ENCODE peak calls at places on chromosomes 16 and 17, in ten cellular contexts. V, H, J, F, S, N, L, Z, Y and A are unnamed samples. For H3K9me3, the result is how much of the 10 kb centered on the place peaks cover.

GRCh38 chr16:12362482-12363458 is 386.2 kb downstream of the SNX29 start:
- DNase-seq in V (no peak), H (no peak), J (no peak), F (no peak), S (no peak), N (no peak), L (peak), Z (peak), Y (no peak), A (no peak)

GRCh38 chr16:1279945-1280589 is 24.2 kb downstream of the TPSD1 start:
- DNase-seq in V (no peak), H (no peak), J (no peak), F (no peak), S (no peak), N (no peak), L (no peak), Z (no peak), Y (no peak), A (no peak)

GRCh38 chr16:67198238-67198734 is 645 bp upstream of the ELMO3 start:
- DNase-seq in V (no peak), H (peak), J (peak), F (no peak), S (no peak), N (peak), L (no peak), Z (no peak), Y (peak), A (no peak)

GRCh38 chr17:1438593-1439083 is 17.4 kb downstream of the CRK start:
- DNase-seq in V (peak), H (peak), J (no peak), F (no peak), S (no peak), N (no peak), L (no peak), Z (no peak), Y (no peak), A (no peak)

GRCh38 chr16:85613609-85614337 is 651 bp downstream of the GSE1 start:
- DNase-seq in V (peak), H (peak), J (peak), F (no peak), S (no peak), N (peak), L (peak), Z (peak), Y (peak), A (no peak)

GRCh38 chr17:34305606-34306005 is 13.6 kb upstream of the CCL8 start:
- DNase-seq in V (no peak), H (no peak), J (no peak), F (no peak), S (no peak), N (no peak), L (no peak), Z (no peak), Y (no peak), A (no peak)

GRCh38 chr17:40547079-40547784 is 18.0 kb downstream of the CCR7 start:
- DNase-seq in V (no peak), H (no peak), J (peak), F (peak), S (no peak), N (no peak), L (peak), Z (peak), Y (no peak), A (no peak)

GRCh38 chr17:8326591-8327583 is 12.8 kb upstream of the ODF4 start:
- DNase-seq in V (no peak), H (no peak), J (peak), F (no peak), S (no peak), N (no peak), L (no peak), Z (peak), Y (peak), A (no peak)

GRCh38 chr17:4118095-4118743 is 24.6 kb downstream of the ZZEF1 start:
- DNase-seq in V (no peak), H (no peak), J (no peak), F (no peak), S (no peak), N (no peak), L (no peak), Z (no peak), Y (no peak), A (no peak)

GRCh38 chr16:54930034-54930938 is at the start of gene IRX5:
- DNase-seq in V (peak), H (peak), J (peak), F (no peak), S (peak), N (peak), L (peak), Z (peak), Y (peak), A (peak)

GRCh38 chr16:54447606-54448440 is 161.2 kb upstream of the IRX3 start:
- DNase-seq in V (peak), H (peak), J (no peak), F (no peak), S (no peak), N (no peak), L (no peak), Z (no peak), Y (no peak), A (no peak)

GRCh38 chr16:17070882-17071592 is 399.7 kb downstream of the XYLT1 start:
- DNase-seq in V (no peak), H (peak), J (peak), F (peak), S (peak), N (peak), L (no peak), Z (peak), Y (peak), A (peak)

GRCh38 chr16:73066927-73067670 is 19.2 kb upstream of the ZFHX3 start:
- DNase-seq in V (no peak), H (no peak), J (no peak), F (no peak), S (no peak), N (no peak), L (peak), Z (no peak), Y (no peak), A (no peak)

GRCh38 chr16:75172578-75172977 is 24.3 kb downstream of the ZFP1 start:
- DNase-seq in V (no peak), H (no peak), J (no peak), F (no peak), S (no peak), N (no peak), L (no peak), Z (no peak), Y (no peak), A (no peak)

GRCh38 chr17:57861737-57862409 is 12.0 kb upstream of the MRPS23 start:
- DNase-seq in V (peak), H (peak), J (peak), F (no peak), S (no peak), N (peak), L (peak), Z (peak), Y (peak), A (no peak)

GRCh38 chr16:11328172-11329079 is 16.8 kb upstream of the RMI2 start:
- DNase-seq in V (peak), H (peak), J (peak), F (peak), S (peak), N (peak), L (no peak), Z (peak), Y (no peak), A (peak)

GRCh38 chr17:10757067-10757466 is 27.2 kb upstream of the TMEM220 start:
- DNase-seq in V (no peak), H (peak), J (peak), F (no peak), S (no peak), N (no peak), L (no peak), Z (no peak), Y (peak), A (no peak)

GRCh38 chr17:15885770-15886169 is 59.2 kb upstream of the ADORA2B start:
- DNase-seq in V (no peak), H (no peak), J (no peak), F (no peak), S (no peak), N (no peak), L (no peak), Z (no peak), Y (no peak), A (no peak)

GRCh38 chr17:63399856-63400255 is 46.2 kb downstream of the CYB561 start:
- DNase-seq in V (peak), H (no peak), J (peak), F (no peak), S (no peak), N (peak), L (peak), Z (peak), Y (no peak), A (no peak)

GRCh38 chr16:48365601-48366164 is 19.5 kb downstream of the SIAH1 start:
- DNase-seq in V (peak), H (peak), J (peak), F (peak), S (peak), N (peak), L (peak), Z (peak), Y (peak), A (peak)

GRCh38 chr16:29825145-29826044 is 5.1 kb downstream of the MVP start:
- DNase-seq in V (peak), H (peak), J (no peak), F (no peak), S (no peak), N (peak), L (no peak), Z (peak), Y (peak), A (no peak)

GRCh38 chr17:35022536-35023063 is 40.9 kb downstream of the RFFL start:
- DNase-seq in V (peak), H (peak), J (peak), F (peak), S (no peak), N (no peak), L (peak), Z (peak), Y (peak), A (peak)

GRCh38 chr16:30829130-30830071 is 42.4 kb upstream of the ZNF629 start:
- DNase-seq in V (no peak), H (peak), J (peak), F (no peak), S (no peak), N (no peak), L (peak), Z (no peak), Y (no peak), A (no peak)

GRCh38 chr17:9859781-9860180 is 34.1 kb downstream of the GLP2R start:
- DNase-seq in V (no peak), H (no peak), J (no peak), F (no peak), S (no peak), N (no peak), L (no peak), Z (no peak), Y (no peak), A (no peak)

GRCh38 chr16:11603331-11603750 is 16.6 kb upstream of the LITAF start:
- DNase-seq in V (peak), H (no peak), J (no peak), F (no peak), S (no peak), N (peak), L (no peak), Z (peak), Y (no peak), A (no peak)

GRCh38 chr16:75868636-75869389 is 142.5 kb upstream of the CPHXL start:
- DNase-seq in V (no peak), H (no peak), J (no peak), F (no peak), S (no peak), N (no peak), L (no peak), Z (no peak), Y (no peak), A (no peak)

GRCh38 chr17:38916771-38917170 is 8.6 kb upstream of the LASP1NB start:
- DNase-seq in V (no peak), H (no peak), J (peak), F (no peak), S (no peak), N (no peak), L (peak), Z (no peak), Y (peak), A (no peak)

GRCh38 chr16:87924937-87925670 is 11.2 kb downstream of the CA5A start:
- DNase-seq in V (no peak), H (no peak), J (peak), F (no peak), S (no peak), N (no peak), L (no peak), Z (no peak), Y (peak), A (no peak)

GRCh38 chr16:85332175-85332574 is 219.9 kb upstream of the CIBAR2 start:
- DNase-seq in V (no peak), H (no peak), J (no peak), F (no peak), S (no peak), N (no peak), L (no peak), Z (no peak), Y (no peak), A (no peak)

GRCh38 chr16:83116274-83116892 is 489.6 kb downstream of the CDH13 start:
- DNase-seq in V (peak), H (no peak), J (no peak), F (no peak), S (no peak), N (no peak), L (no peak), Z (no peak), Y (no peak), A (no peak)

GRCh38 chr17:45316271-45317112 is at the start of gene MAP3K14:
- DNase-seq in V (peak), H (peak), J (peak), F (peak), S (no peak), N (peak), L (peak), Z (peak), Y (peak), A (peak)

GRCh38 chr17:78601577-78602190 is 24.5 kb upstream of the DNAH17 start:
- DNase-seq in V (no peak), H (peak), J (no peak), F (no peak), S (no peak), N (no peak), L (no peak), Z (no peak), Y (no peak), A (no peak)

GRCh38 chr16:74107795-74108610 is 188.6 kb upstream of the PSMD7 start:
- DNase-seq in V (peak), H (peak), J (peak), F (no peak), S (peak), N (no peak), L (no peak), Z (no peak), Y (peak), A (no peak)

GRCh38 chr17:48429638-48430586 is at the start of gene SKAP1:
- DNase-seq in V (no peak), H (no peak), J (peak), F (peak), S (no peak), N (no peak), L (no peak), Z (no peak), Y (peak), A (peak)

GRCh38 chr16:89544713-89545043 is 15.8 kb upstream of the RPL13 start:
- DNase-seq in V (no peak), H (no peak), J (no peak), F (no peak), S (no peak), N (no peak), L (no peak), Z (no peak), Y (no peak), A (no peak)

GRCh38 chr17:65074778-65075250 is 18.3 kb upstream of the GNA13 start:
- DNase-seq in V (peak), H (peak), J (no peak), F (no peak), S (no peak), N (peak), L (no peak), Z (peak), Y (peak), A (no peak)

GRCh38 chr17:71187145-71187878 is 933.5 kb upstream of the SOX9 start:
- DNase-seq in V (no peak), H (no peak), J (no peak), F (no peak), S (no peak), N (no peak), L (no peak), Z (no peak), Y (no peak), A (no peak)
- H3K9me3 ChIP-seq in V (under half), H (under half), J (under half), F (under half), S (under half), N (under half), L (under half), Z (under half), Y (under half), A (under half)

GRCh38 chr17:69764137-69764536 is 310.9 kb upstream of the KCNJ16 start:
- DNase-seq in V (peak), H (no peak), J (no peak), F (no peak), S (no peak), N (no peak), L (no peak), Z (no peak), Y (no peak), A (no peak)

GRCh38 chr17:69762359-69762758 is 312.7 kb upstream of the KCNJ16 start:
- DNase-seq in V (no peak), H (peak), J (no peak), F (no peak), S (no peak), N (no peak), L (no peak), Z (no peak), Y (no peak), A (no peak)

GRCh38 chr17:69761767-69762321 is 313.2 kb upstream of the KCNJ16 start:
- DNase-seq in V (peak), H (peak), J (no peak), F (no peak), S (no peak), N (no peak), L (no peak), Z (no peak), Y (no peak), A (no peak)

GRCh38 chr17:69763503-69763902 is 311.5 kb upstream of the KCNJ16 start:
- DNase-seq in V (peak), H (no peak), J (no peak), F (no peak), S (no peak), N (no peak), L (no peak), Z (no peak), Y (no peak), A (no peak)

DNA sequence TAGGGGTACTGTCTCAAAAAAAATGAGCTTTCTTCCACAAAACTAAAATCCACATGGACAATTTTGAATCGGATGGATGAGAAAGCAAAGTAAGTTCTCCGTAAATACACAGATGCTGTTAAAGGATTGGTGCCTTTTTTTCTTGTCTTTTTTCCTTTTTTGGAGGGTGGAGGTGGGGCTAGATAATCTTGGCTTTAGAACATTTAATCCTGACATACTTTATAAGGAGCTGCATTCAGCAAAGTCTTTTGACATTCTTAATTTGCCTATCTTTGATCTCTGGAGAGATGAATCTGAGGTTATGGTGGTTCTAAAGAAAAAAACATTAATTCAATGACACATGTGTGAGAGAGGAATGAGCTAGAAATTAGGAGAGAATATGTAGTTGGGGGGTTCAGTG is 312.3 kb upstream of the KCNJ16 start:
- DNase-seq in V (no peak), H (no peak), J (no peak), F (no peak), S (no peak), N (no peak), L (no peak), Z (no peak), Y (no peak), A (no peak)
- H3K9me3 ChIP-seq in V (under half), H (under half), J (under half), F (under half), S (under half), N (under half), L (under half), Z (under half), Y (under half), A (under half)

GRCh38 chr17:70564006-70564620 is 394.8 kb downstream of the KCNJ2 start:
- DNase-seq in V (no peak), H (no peak), J (no peak), F (no peak), S (no peak), N (no peak), L (no peak), Z (no peak), Y (no peak), A (no peak)
- H3K9me3 ChIP-seq in V (under half), H (under half), J (under half), F (under half), S (under half), N (under half), L (under half), Z (under half), Y (under half), A (under half)

GRCh38 chr17:82947051-82947991 is 107.5 kb upstream of the ZNF750 start:
- DNase-seq in V (no peak), H (no peak), J (no peak), F (no peak), S (no peak), N (peak), L (peak), Z (peak), Y (no peak), A (no peak)
- H3K9me3 ChIP-seq in V (under half), H (half or more), J (half or more), F (under half), S (half or more), N (under half), L (under half), Z (under half), Y (under half), A (under half)

GRCh38 chr16:35194681-35195080 is 1735.3 kb downstream of the TP53TG3F start:
- DNase-seq in V (no peak), H (no peak), J (no peak), F (no peak), S (no peak), N (no peak), L (no peak), Z (no peak), Y (no peak), A (no peak)

GRCh38 chr16:35197656-35198055 is 1738.2 kb downstream of the TP53TG3F start:
- DNase-seq in V (no peak), H (no peak), J (no peak), F (no peak), S (no peak), N (no peak), L (no peak), Z (no peak), Y (no peak), A (no peak)

GRCh38 chr16:35195864-35196216 is 1736.4 kb downstream of the TP53TG3F start:
- DNase-seq in V (no peak), H (no peak), J (no peak), F (no peak), S (no peak), N (no peak), L (no peak), Z (no peak), Y (no peak), A (no peak)

GRCh38 chr16:35195173-35195863 is 1735.9 kb downstream of the TP53TG3F start:
- DNase-seq in V (no peak), H (no peak), J (no peak), F (no peak), S (no peak), N (no peak), L (no peak), Z (no peak), Y (no peak), A (no peak)

DNA sequence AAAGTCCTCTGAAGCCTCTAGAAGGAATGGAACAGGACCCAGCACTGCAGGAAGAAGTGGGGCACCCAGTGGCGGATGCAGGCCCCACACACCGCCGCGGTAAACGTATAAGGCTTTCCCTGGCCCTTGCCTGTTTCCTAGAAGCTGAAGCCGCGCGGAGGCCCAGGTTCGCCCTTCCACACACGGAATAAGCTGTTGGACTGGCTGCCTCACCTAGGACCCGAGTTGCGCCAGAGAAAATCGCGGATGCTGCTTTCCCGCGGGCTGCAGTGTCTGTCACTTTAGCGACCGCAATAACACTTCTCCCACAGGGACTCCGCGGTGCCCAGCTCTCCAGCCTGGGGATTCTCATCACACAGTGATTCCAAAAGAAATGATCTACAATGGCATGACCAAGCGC is 1736.9 kb downstream of the TP53TG3F start:
- DNase-seq in V (no peak), H (no peak), J (no peak), F (no peak), S (no peak), N (no peak), L (no peak), Z (no peak), Y (no peak), A (no peak)
- H3K9me3 ChIP-seq in V (under half), H (under half), J (half or more), F (under half), S (under half), N (under half), L (under half), Z (under half), Y (under half), A (under half)

GRCh38 chr17:77356109-77356689 is 215.4 kb downstream of the SEC14L1 start:
- DNase-seq in V (peak), H (peak), J (peak), F (no peak), S (no peak), N (peak), L (no peak), Z (peak), Y (peak), A (no peak)

GRCh38 chr17:77352996-77353395 is 212.2 kb downstream of the SEC14L1 start:
- DNase-seq in V (no peak), H (no peak), J (peak), F (no peak), S (no peak), N (no peak), L (no peak), Z (peak), Y (peak), A (no peak)

GRCh38 chr17:77353684-77354419 is 213.1 kb downstream of the SEC14L1 start:
- DNase-seq in V (no peak), H (no peak), J (peak), F (no peak), S (no peak), N (no peak), L (no peak), Z (peak), Y (peak), A (no peak)

GRCh38 chr17:77354721-77355455 is 214.1 kb downstream of the SEC14L1 start:
- DNase-seq in V (peak), H (peak), J (peak), F (no peak), S (no peak), N (peak), L (peak), Z (peak), Y (peak), A (no peak)

GRCh38 chr17:77354420-77354720 is 213.6 kb downstream of the SEC14L1 start:
- DNase-seq in V (no peak), H (no peak), J (no peak), F (no peak), S (no peak), N (no peak), L (no peak), Z (no peak), Y (no peak), A (no peak)
- H3K9me3 ChIP-seq in V (under half), H (under half), J (under half), F (under half), S (under half), N (under half), L (under half), Z (under half), Y (under half), A (under half)